ENCODE peak calls at places on chromosomes 1 and 21, in four cellular contexts. Y is A549, W is spleen, H is sigmoid colon. M is an unnamed sample.

GRCh38 chr1:206050655-206051235 is 2.2 kb upstream of the RHEX start:
- DNase-seq in Y (no peak), W (peak; percentile 90), H (no peak), M (no peak)

GRCh38 chr21:45997495-45998275 is 16.1 kb downstream of the COL6A1 start:
- DNase-seq in Y (no peak), W (peak; percentile 63), H (peak; percentile 66), M (no peak)

GRCh38 chr1:4016351-4017130 is 116.5 kb upstream of the C1orf174 start:
- DNase-seq in Y (no peak), W (no peak), H (no peak), M (no peak)

GRCh38 chr1:50268049-50268448 is 155.2 kb downstream of the DMRTA2 start:
- DNase-seq in Y (no peak), W (no peak), H (no peak), M (no peak)

GRCh38 chr1:113684153-113684541 is 75.1 kb downstream of the PHTF1 start:
- DNase-seq in Y (no peak), W (no peak), H (peak; percentile 92), M (no peak)

GRCh38 chr1:41330588-41331545 is 30.4 kb upstream of the FOXO6 start:
- DNase-seq in Y (no peak), W (no peak), H (no peak), M (no peak)

GRCh38 chr21:25186278-25186677 is 421.0 kb downstream of the MRPL39 start:
- DNase-seq in Y (no peak), W (no peak), H (no peak), M (no peak)

GRCh38 chr1:43448955-43449707 is 4.6 kb downstream of the HYI start:
- DNase-seq in Y (no peak), W (no peak), H (peak; percentile 54), M (no peak)

GRCh38 chr1:229213797-229214196 is 57.1 kb upstream of the RAB4A start:
- DNase-seq in Y (no peak), W (no peak), H (no peak), M (no peak)

GRCh38 chr1:79422726-79423125 is 416.2 kb upstream of the ADGRL4 start:
- DNase-seq in Y (no peak), W (no peak), H (no peak), M (no peak)

GRCh38 chr1:220902916-220903315 is 23.7 kb downstream of the HLX start:
- DNase-seq in Y (no peak), W (no peak), H (no peak), M (no peak)

GRCh38 chr1:203557390-203557789 is 63.4 kb downstream of the OPTC start:
- DNase-seq in Y (no peak), W (no peak), H (peak; percentile 86), M (peak; percentile 47)

GRCh38 chr1:108512239-108513071 is 47.4 kb upstream of the EEIG2 start:
- DNase-seq in Y (no peak), W (no peak), H (no peak), M (no peak)

GRCh38 chr1:207393610-207394009 is 60.5 kb upstream of the CR2 start:
- DNase-seq in Y (no peak), W (no peak), H (no peak), M (no peak)

GRCh38 chr1:153597206-153597605 is 15.7 kb downstream of the S100A16 start:
- DNase-seq in Y (no peak), W (peak; percentile 29), H (no peak), M (no peak)

GRCh38 chr1:209617047-209617673 is 33.6 kb downstream of the CAMK1G start:
- DNase-seq in Y (no peak), W (no peak), H (no peak), M (no peak)

GRCh38 chr1:17865912-17866311 is 110.8 kb downstream of the ACTL8 start:
- DNase-seq in Y (no peak), W (no peak), H (no peak), M (no peak)

GRCh38 chr1:244851546-244852231 is 12.7 kb downstream of the HNRNPU start:
- DNase-seq in Y (no peak), W (no peak), H (no peak), M (no peak)

GRCh38 chr1:33719771-33720670 is 143.9 kb upstream of the HMGB4 start:
- DNase-seq in Y (no peak), W (no peak), H (no peak), M (no peak)

GRCh38 chr1:40036574-40036973 is 4.0 kb upstream of the CAP1 start:
- DNase-seq in Y (no peak), W (no peak), H (peak; percentile 91), M (peak; percentile 78)

GRCh38 chr1:45403298-45404079 is 63.2 kb upstream of the MUTYH start:
- DNase-seq in Y (no peak), W (no peak), H (no peak), M (no peak)

GRCh38 chr1:48870596-48870995 is 93.9 kb upstream of the BEND5 start:
- DNase-seq in Y (no peak), W (no peak), H (no peak), M (no peak)

GRCh38 chr1:48878191-48878940 is 101.7 kb upstream of the BEND5 start:
- DNase-seq in Y (peak; percentile 47), W (no peak), H (no peak), M (no peak)

GRCh38 chr1:48873944-48874343 is 97.3 kb upstream of the BEND5 start:
- DNase-seq in Y (no peak), W (no peak), H (no peak), M (no peak)

GRCh38 chr1:48875736-48876135 is 99.0 kb upstream of the BEND5 start:
- DNase-seq in Y (no peak), W (no peak), H (no peak), M (no peak)

DNA sequence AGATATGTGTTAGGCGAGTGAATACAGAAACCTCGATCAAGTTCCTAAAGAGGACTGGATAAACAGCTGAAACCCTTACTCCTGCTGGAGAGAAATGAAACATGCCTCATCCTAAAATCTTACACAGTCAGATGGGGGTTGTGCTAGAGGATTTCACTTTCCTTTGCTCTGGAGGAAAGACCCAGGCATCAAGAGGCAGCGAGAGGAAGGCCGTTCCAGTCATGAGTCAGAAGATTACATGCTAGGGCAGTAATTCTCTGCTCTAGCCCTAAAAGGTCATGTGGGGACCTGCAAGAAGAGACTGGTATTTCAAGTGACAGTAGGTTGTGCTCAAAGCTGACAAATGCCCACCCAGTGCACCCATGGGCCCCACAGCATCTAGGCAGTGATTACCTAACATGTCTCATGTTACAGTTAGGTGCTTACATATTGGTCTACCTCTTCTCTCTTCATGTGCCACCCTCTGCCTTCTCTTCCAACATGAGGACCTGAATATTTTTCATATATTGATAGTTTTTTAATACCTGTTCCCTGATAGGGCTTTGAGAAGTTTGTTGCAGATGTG is 99.6 kb upstream of the BEND5 start:
- DNase-seq in Y (no peak), W (no peak), H (no peak), M (no peak)
- H3K4me1 ChIP-seq in Y (peaks cover 35% of the 10 kb centered on the region), W (no peaks in the 10 kb centered on the region), H (peaks cover 9% of the 10 kb centered on the region), M (peaks cover 4% of the 10 kb centered on the region)

GRCh38 chr1:65147424-65148177 is 402 bp upstream of the AK4 start:
- DNase-seq in Y (no peak), W (peak; percentile 81), H (peak; percentile 69), M (no peak)

GRCh38 chr1:65141394-65141793 is 6.6 kb upstream of the AK4 start:
- DNase-seq in Y (no peak), W (no peak), H (no peak), M (no peak)

GRCh38 chr1:65146908-65147423 is 1.0 kb upstream of the AK4 start:
- DNase-seq in Y (no peak), W (no peak), H (no peak), M (no peak)

DNA sequence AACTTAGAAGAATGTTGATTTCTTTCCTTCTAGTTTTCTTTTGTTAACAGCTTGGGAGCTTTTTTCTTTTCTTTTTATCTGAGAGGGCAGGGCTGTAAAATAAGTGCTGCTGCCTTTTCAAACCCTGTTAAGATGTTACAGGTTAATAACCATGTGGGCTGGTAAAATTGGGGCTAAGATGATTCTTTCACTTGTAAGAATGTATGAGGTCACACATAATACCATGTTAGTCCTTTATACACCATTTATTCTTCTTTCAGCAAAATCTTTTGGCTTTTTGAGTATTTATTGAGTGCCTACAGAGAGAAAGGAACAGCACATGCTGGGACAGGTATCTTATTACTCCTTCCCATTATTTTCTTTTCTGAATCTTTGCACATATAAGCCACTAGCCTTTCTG is 6.1 kb upstream of the AK4 start:
- DNase-seq in Y (no peak), W (no peak), H (no peak), M (no peak)
- H3K27ac ChIP-seq in Y (no peak overlapping the region), W (no peak overlapping the region), H (no peak overlapping the region), M (no peak overlapping the region)

GRCh38 chr1:35717911-35718476 is 690 bp downstream of the C1orf216 start:
- DNase-seq in Y (peak; percentile 24), W (no peak), H (peak; percentile 85), M (peak; percentile 39)
- TF ChIP-seq POLR2A in Y (no peak), W (no peak), H (no peak), M (peak; percentile 4)

GRCh38 chr1:183098349-183098748 is 75.1 kb downstream of the LAMC1 start:
- DNase-seq in Y (no peak), W (no peak), H (no peak), M (no peak)

GRCh38 chr1:183096889-183097288 is 73.7 kb downstream of the LAMC1 start:
- DNase-seq in Y (no peak), W (no peak), H (peak; percentile 77), M (no peak)

GRCh38 chr1:183100575-183100974 is 77.4 kb downstream of the LAMC1 start:
- DNase-seq in Y (no peak), W (no peak), H (no peak), M (no peak)

GRCh38 chr1:183096351-183096750 is 73.1 kb downstream of the LAMC1 start:
- DNase-seq in Y (no peak), W (no peak), H (no peak), M (no peak)

DNA sequence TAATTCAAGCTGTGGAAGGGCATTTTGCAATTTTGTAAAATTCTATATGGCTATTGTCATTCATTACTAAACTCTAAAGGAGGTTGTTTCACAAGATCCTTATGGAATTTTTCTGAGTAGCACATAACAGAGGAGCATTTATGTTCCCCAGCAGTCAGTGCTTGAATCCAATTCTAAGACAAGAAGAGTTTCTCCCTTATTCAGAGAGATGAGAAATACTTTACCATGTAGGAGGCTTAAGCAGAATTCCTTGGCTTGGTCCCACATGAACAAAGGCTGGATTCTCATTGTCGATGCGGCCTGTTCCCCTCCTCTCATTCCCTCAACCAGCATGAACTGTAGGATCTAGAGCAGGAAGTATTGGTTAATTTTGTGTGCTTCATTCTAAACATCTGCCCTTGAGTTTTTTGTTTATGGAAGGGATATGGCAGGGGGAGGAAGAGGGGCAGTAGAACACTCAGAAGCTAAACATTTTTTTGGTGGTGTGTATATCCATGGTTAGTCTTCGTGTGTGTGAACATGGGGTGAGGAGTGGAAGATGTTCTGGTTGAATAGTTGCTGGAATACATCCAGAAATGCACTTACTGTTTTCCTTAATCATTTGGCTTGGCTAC is 74.3 kb downstream of the LAMC1 start:
- DNase-seq in Y (no peak), W (no peak), H (no peak), M (no peak)
- H3K4me1 ChIP-seq in Y (peaks cover 49% of the 10 kb centered on the region), W (no peaks in the 10 kb centered on the region), H (peaks cover 97% of the 10 kb centered on the region), M (peaks cover 76% of the 10 kb centered on the region)

GRCh38 chr21:41431788-41432548 is 5.9 kb downstream of the MX1 start:
- DNase-seq in Y (no peak), W (no peak), H (no peak), M (no peak)
- H3K27ac ChIP-seq in Y (no peak overlapping the region), W (no peak overlapping the region), H (no peak overlapping the region), M (no peak overlapping the region)